ENCODE peak calls at places on chromosomes 6 and 20, in six cellular contexts. J, K, V, C, E and A are unnamed samples.

GRCh38 chr20:50245561-50246366 is 55.1 kb downstream of the CEBPB start:
- DNase-seq in J (no peak), K (no peak), V (no peak), C (no peak), E (no peak), A (no peak)

GRCh38 chr6:112372213-112372806 is 25.2 kb downstream of the RFPL4B start:
- DNase-seq in J (no peak), K (no peak), V (no peak), C (no peak), E (no peak), A (no peak)

GRCh38 chr20:34951652-34952051 is 4.0 kb downstream of the GSS start:
- DNase-seq in J (peak), K (no peak), V (no peak), C (no peak), E (no peak), A (no peak)

GRCh38 chr20:40249805-40250204 is 439.2 kb downstream of the MAFB start:
- DNase-seq in J (no peak), K (no peak), V (no peak), C (no peak), E (no peak), A (no peak)

GRCh38 chr6:170057961-170058877 is 232.7 kb downstream of the DLL1 start:
- DNase-seq in J (peak), K (no peak), V (no peak), C (peak), E (no peak), A (peak)

GRCh38 chr20:35697696-35698297 is 1.4 kb downstream of the NFS1 start:
- DNase-seq in J (peak), K (no peak), V (no peak), C (no peak), E (no peak), A (no peak)

GRCh38 chr6:154555075-154555677 is 44.7 kb upstream of the CNKSR3 start:
- DNase-seq in J (no peak), K (no peak), V (no peak), C (no peak), E (no peak), A (no peak)

GRCh38 chr6:170450946-170451761 is 102.0 kb downstream of the PSMB1 start:
- DNase-seq in J (peak), K (no peak), V (no peak), C (peak), E (no peak), A (peak)

GRCh38 chr6:37054171-37054570 is 48.7 kb downstream of the FGD2 start:
- DNase-seq in J (no peak), K (no peak), V (no peak), C (peak), E (no peak), A (peak)

GRCh38 chr6:36599791-36600209 is 5.6 kb downstream of the SRSF3 start:
- DNase-seq in J (peak), K (no peak), V (peak), C (peak), E (peak), A (peak)